ENCODE peak calls at places on chromosomes 16 and 17, in nine cellular contexts. One of them, this sample, is unnamed.

GRCh38 chr17:30996481-30996880 is 25.6 kb downstream of the RNF135 start:
- DNase-seq in heart left ventricle: no peak
- DNase-seq in stimulated activated CD8-positive, alpha-beta memory T cell treated with anti-CD3 and anti-CD28 coated beads, Interleukin-2, amount 100 ng/mL, for 48 hours: no peak
- DNase-seq in 8988T: no peak
- DNase-seq in GM04504: no peak
- DNase-seq in T1000: no peak
- DNase-seq in CD8-positive, alpha-beta memory T cell: no peak
- DNase-seq in activated naive CD4-positive, alpha-beta T cell: no peak
- DNase-seq in hippocampal formation: no peak
- DNase-seq in this sample: no peak

GRCh38 chr17:35795007-35795870 is at the start of gene MMP28:
- DNase-seq in heart left ventricle: peak
- DNase-seq in CD8-positive, alpha-beta memory T cell: peak
- DNase-seq in activated naive CD4-positive, alpha-beta T cell: no peak
- DNase-seq in hippocampal formation: no peak
- DNase-seq in 8988T: no peak
- DNase-seq in GM04504: no peak
- DNase-seq in T1000: no peak
- DNase-seq in stimulated activated CD8-positive, alpha-beta memory T cell treated with anti-CD3 and anti-CD28 coated beads, Interleukin-2, amount 100 ng/mL, for 48 hours: peak
- DNase-seq in this sample: no peak

GRCh38 chr17:28470266-28471126 is 2.9 kb upstream of the SLC13A2 start:
- DNase-seq in hippocampal formation: no peak
- DNase-seq in GM04504: no peak
- DNase-seq in activated naive CD4-positive, alpha-beta T cell: no peak
- DNase-seq in 8988T: peak
- DNase-seq in heart left ventricle: no peak
- DNase-seq in T1000: no peak
- DNase-seq in CD8-positive, alpha-beta memory T cell: no peak
- DNase-seq in stimulated activated CD8-positive, alpha-beta memory T cell treated with anti-CD3 and anti-CD28 coated beads, Interleukin-2, amount 100 ng/mL, for 48 hours: no peak
- DNase-seq in this sample: no peak

GRCh38 chr17:47978324-47978723 is 7.4 kb downstream of the CDK5RAP3 start:
- DNase-seq in 8988T: peak
- DNase-seq in hippocampal formation: peak
- DNase-seq in GM04504: no peak
- DNase-seq in heart left ventricle: no peak
- DNase-seq in stimulated activated CD8-positive, alpha-beta memory T cell treated with anti-CD3 and anti-CD28 coated beads, Interleukin-2, amount 100 ng/mL, for 48 hours: peak
- DNase-seq in CD8-positive, alpha-beta memory T cell: peak
- DNase-seq in T1000: no peak
- DNase-seq in activated naive CD4-positive, alpha-beta T cell: no peak
- DNase-seq in this sample: no peak

GRCh38 chr16:86906608-86907007 is 328.3 kb downstream of the FOXL1 start:
- DNase-seq in stimulated activated CD8-positive, alpha-beta memory T cell treated with anti-CD3 and anti-CD28 coated beads, Interleukin-2, amount 100 ng/mL, for 48 hours: no peak
- DNase-seq in heart left ventricle: no peak
- DNase-seq in T1000: no peak
- DNase-seq in hippocampal formation: no peak
- DNase-seq in CD8-positive, alpha-beta memory T cell: no peak
- DNase-seq in activated naive CD4-positive, alpha-beta T cell: no peak
- DNase-seq in GM04504: no peak
- DNase-seq in 8988T: no peak
- DNase-seq in this sample: no peak

GRCh38 chr17:2853722-2854580 is 57.7 kb downstream of the RAP1GAP2 start:
- DNase-seq in 8988T: no peak
- DNase-seq in stimulated activated CD8-positive, alpha-beta memory T cell treated with anti-CD3 and anti-CD28 coated beads, Interleukin-2, amount 100 ng/mL, for 48 hours: no peak
- DNase-seq in CD8-positive, alpha-beta memory T cell: no peak
- DNase-seq in GM04504: no peak
- DNase-seq in heart left ventricle: no peak
- DNase-seq in activated naive CD4-positive, alpha-beta T cell: no peak
- DNase-seq in hippocampal formation: no peak
- DNase-seq in T1000: no peak
- DNase-seq in this sample: no peak

GRCh38 chr17:36972186-36972686 is 23.5 kb downstream of the AATF start:
- DNase-seq in GM04504: no peak
- DNase-seq in hippocampal formation: no peak
- DNase-seq in stimulated activated CD8-positive, alpha-beta memory T cell treated with anti-CD3 and anti-CD28 coated beads, Interleukin-2, amount 100 ng/mL, for 48 hours: no peak
- DNase-seq in 8988T: no peak
- DNase-seq in activated naive CD4-positive, alpha-beta T cell: no peak
- DNase-seq in T1000: no peak
- DNase-seq in CD8-positive, alpha-beta memory T cell: no peak
- DNase-seq in heart left ventricle: no peak
- DNase-seq in this sample: no peak

GRCh38 chr16:64397945-64398508 is 723.8 kb downstream of the CDH11 start:
- DNase-seq in heart left ventricle: no peak
- DNase-seq in GM04504: no peak
- DNase-seq in hippocampal formation: no peak
- DNase-seq in CD8-positive, alpha-beta memory T cell: no peak
- DNase-seq in stimulated activated CD8-positive, alpha-beta memory T cell treated with anti-CD3 and anti-CD28 coated beads, Interleukin-2, amount 100 ng/mL, for 48 hours: no peak
- DNase-seq in T1000: no peak
- DNase-seq in activated naive CD4-positive, alpha-beta T cell: no peak
- DNase-seq in 8988T: no peak
- DNase-seq in this sample: no peak

GRCh38 chr17:74194682-74195081 is 8.8 kb upstream of the RPL38 start:
- DNase-seq in heart left ventricle: no peak
- DNase-seq in hippocampal formation: no peak
- DNase-seq in T1000: no peak
- DNase-seq in 8988T: no peak
- DNase-seq in CD8-positive, alpha-beta memory T cell: no peak
- DNase-seq in activated naive CD4-positive, alpha-beta T cell: no peak
- DNase-seq in stimulated activated CD8-positive, alpha-beta memory T cell treated with anti-CD3 and anti-CD28 coated beads, Interleukin-2, amount 100 ng/mL, for 48 hours: no peak
- DNase-seq in GM04504: no peak
- DNase-seq in this sample: no peak

GRCh38 chr17:67150826-67151225 is 94.2 kb downstream of the HELZ start:
- DNase-seq in hippocampal formation: no peak
- DNase-seq in 8988T: no peak
- DNase-seq in CD8-positive, alpha-beta memory T cell: no peak
- DNase-seq in GM04504: no peak
- DNase-seq in activated naive CD4-positive, alpha-beta T cell: no peak
- DNase-seq in heart left ventricle: no peak
- DNase-seq in T1000: no peak
- DNase-seq in stimulated activated CD8-positive, alpha-beta memory T cell treated with anti-CD3 and anti-CD28 coated beads, Interleukin-2, amount 100 ng/mL, for 48 hours: no peak
- DNase-seq in this sample: no peak

GRCh38 chr16:56643080-56643778 is 4.8 kb downstream of the MT1A start:
- DNase-seq in hippocampal formation: no peak
- DNase-seq in stimulated activated CD8-positive, alpha-beta memory T cell treated with anti-CD3 and anti-CD28 coated beads, Interleukin-2, amount 100 ng/mL, for 48 hours: peak
- DNase-seq in CD8-positive, alpha-beta memory T cell: peak
- DNase-seq in activated naive CD4-positive, alpha-beta T cell: peak
- DNase-seq in heart left ventricle: peak
- DNase-seq in GM04504: no peak
- DNase-seq in 8988T: peak
- DNase-seq in T1000: no peak
- DNase-seq in this sample: no peak

GRCh38 chr17:79047923-79048825 is 24.2 kb downstream of the C1QTNF1 start:
- DNase-seq in CD8-positive, alpha-beta memory T cell: no peak
- DNase-seq in activated naive CD4-positive, alpha-beta T cell: no peak
- DNase-seq in heart left ventricle: no peak
- DNase-seq in GM04504: no peak
- DNase-seq in hippocampal formation: no peak
- DNase-seq in 8988T: no peak
- DNase-seq in T1000: no peak
- DNase-seq in stimulated activated CD8-positive, alpha-beta memory T cell treated with anti-CD3 and anti-CD28 coated beads, Interleukin-2, amount 100 ng/mL, for 48 hours: no peak
- DNase-seq in this sample: no peak

GRCh38 chr17:5809580-5810188 is 225.4 kb upstream of the NLRP1 start:
- DNase-seq in 8988T: no peak
- DNase-seq in heart left ventricle: no peak
- DNase-seq in hippocampal formation: no peak
- DNase-seq in stimulated activated CD8-positive, alpha-beta memory T cell treated with anti-CD3 and anti-CD28 coated beads, Interleukin-2, amount 100 ng/mL, for 48 hours: no peak
- DNase-seq in T1000: no peak
- DNase-seq in GM04504: no peak
- DNase-seq in activated naive CD4-positive, alpha-beta T cell: no peak
- DNase-seq in CD8-positive, alpha-beta memory T cell: no peak
- DNase-seq in this sample: no peak

GRCh38 chr17:81466564-81467472 is 45.8 kb downstream of the ACTG1 start:
- DNase-seq in 8988T: no peak
- DNase-seq in stimulated activated CD8-positive, alpha-beta memory T cell treated with anti-CD3 and anti-CD28 coated beads, Interleukin-2, amount 100 ng/mL, for 48 hours: no peak
- DNase-seq in heart left ventricle: no peak
- DNase-seq in T1000: no peak
- DNase-seq in hippocampal formation: no peak
- DNase-seq in GM04504: no peak
- DNase-seq in CD8-positive, alpha-beta memory T cell: no peak
- DNase-seq in activated naive CD4-positive, alpha-beta T cell: no peak
- DNase-seq in this sample: no peak

GRCh38 chr17:30116661-30117547 is at the start of gene NSRP1:
- DNase-seq in GM04504: peak
- DNase-seq in 8988T: peak
- DNase-seq in stimulated activated CD8-positive, alpha-beta memory T cell treated with anti-CD3 and anti-CD28 coated beads, Interleukin-2, amount 100 ng/mL, for 48 hours: peak
- DNase-seq in heart left ventricle: peak
- DNase-seq in CD8-positive, alpha-beta memory T cell: peak
- DNase-seq in hippocampal formation: peak
- DNase-seq in T1000: peak
- DNase-seq in activated naive CD4-positive, alpha-beta T cell: peak
- DNase-seq in this sample: peak

GRCh38 chr16:88449267-88449561 is 3.9 kb upstream of the ZFPM1 start:
- DNase-seq in 8988T: no peak
- DNase-seq in stimulated activated CD8-positive, alpha-beta memory T cell treated with anti-CD3 and anti-CD28 coated beads, Interleukin-2, amount 100 ng/mL, for 48 hours: no peak
- DNase-seq in activated naive CD4-positive, alpha-beta T cell: no peak
- DNase-seq in heart left ventricle: no peak
- DNase-seq in hippocampal formation: no peak
- DNase-seq in GM04504: no peak
- DNase-seq in CD8-positive, alpha-beta memory T cell: no peak
- DNase-seq in T1000: no peak
- DNase-seq in this sample: no peak